ENCODE peak calls at places on chromosomes 2 and 18, in five cellular contexts. M is H1, F is HepG2, R is K562, S is GM12878. K is an unnamed sample.

GRCh38 chr18:13420969-13421686 is 202.6 kb downstream of the LDLRAD4 start:
- DNase-seq in S (no peak), F (no peak), R (no peak), M (no peak), K (no peak)

GRCh38 chr2:36733215-36733614 is 36.7 kb downstream of the VIT start:
- DNase-seq in F (no peak), S (no peak), M (no peak), R (no peak), K (no peak)

GRCh38 chr2:118677546-118677945 is 169.9 kb downstream of the EN1 start:
- DNase-seq in M (no peak), R (no peak), F (no peak), S (no peak), K (no peak)

GRCh38 chr2:121634354-121635307 is 14.6 kb downstream of the CLASP1 start:
- DNase-seq in R (peak; percentile 17), M (no peak), S (no peak), F (no peak), K (peak; percentile 24)

GRCh38 chr2:162327134-162327769 is 8.8 kb upstream of the IFIH1 start:
- DNase-seq in F (no peak), S (no peak), M (peak; percentile 62), R (peak; percentile 17), K (no peak)

GRCh38 chr2:29117636-29118303 is 2.6 kb downstream of the CLIP4 start:
- DNase-seq in M (no peak), S (no peak), R (no peak), F (peak; percentile 72), K (peak; percentile 77)

GRCh38 chr2:43348904-43349725 is 122.7 kb upstream of the ZFP36L2 start:
- DNase-seq in M (no peak), S (no peak), R (no peak), F (no peak), K (no peak)

GRCh38 chr18:47817017-47817911 is 113.2 kb downstream of the SMAD2 start:
- DNase-seq in M (no peak), F (no peak), R (no peak), S (no peak), K (no peak)

GRCh38 chr2:216855614-216856013 is 4.2 kb downstream of the TNP1 start:
- DNase-seq in M (no peak), S (no peak), R (no peak), F (no peak), K (no peak)

GRCh38 chr2:149715005-149715592 is 127.5 kb upstream of the MMADHC start:
- DNase-seq in F (peak; percentile 12), R (no peak), M (peak; percentile 52), S (no peak), K (peak; percentile 35)

GRCh38 chr2:69717902-69718301 is 24.0 kb upstream of the ANXA4 start:
- DNase-seq in M (no peak), R (no peak), S (no peak), F (no peak), K (no peak)

GRCh38 chr18:43680096-43680495 is 402.8 kb upstream of the SYT4 start:
- DNase-seq in M (no peak), R (no peak), F (no peak), S (no peak), K (no peak)
- TF ChIP-seq SP1 in M (no peak), R (no peak), F (no peak), S (no peak), K (no peak)

GRCh38 chr2:98393354-98393753 is 47.1 kb downstream of the CNGA3 start:
- DNase-seq in F (no peak), M (no peak), R (no peak), S (no peak), K (no peak)
- TF ChIP-seq CEBPB in F (no peak), M (no peak), R (no peak), S (no peak), K (no peak)

GRCh38 chr18:51235011-51235789 is 37.7 kb upstream of the MEX3C start:
- DNase-seq in R (no peak), F (no peak), S (no peak), M (no peak), K (no peak)
- TF ChIP-seq SP1 in R (no peak), F (no peak), S (no peak), M (no peak), K (no peak)

DNA sequence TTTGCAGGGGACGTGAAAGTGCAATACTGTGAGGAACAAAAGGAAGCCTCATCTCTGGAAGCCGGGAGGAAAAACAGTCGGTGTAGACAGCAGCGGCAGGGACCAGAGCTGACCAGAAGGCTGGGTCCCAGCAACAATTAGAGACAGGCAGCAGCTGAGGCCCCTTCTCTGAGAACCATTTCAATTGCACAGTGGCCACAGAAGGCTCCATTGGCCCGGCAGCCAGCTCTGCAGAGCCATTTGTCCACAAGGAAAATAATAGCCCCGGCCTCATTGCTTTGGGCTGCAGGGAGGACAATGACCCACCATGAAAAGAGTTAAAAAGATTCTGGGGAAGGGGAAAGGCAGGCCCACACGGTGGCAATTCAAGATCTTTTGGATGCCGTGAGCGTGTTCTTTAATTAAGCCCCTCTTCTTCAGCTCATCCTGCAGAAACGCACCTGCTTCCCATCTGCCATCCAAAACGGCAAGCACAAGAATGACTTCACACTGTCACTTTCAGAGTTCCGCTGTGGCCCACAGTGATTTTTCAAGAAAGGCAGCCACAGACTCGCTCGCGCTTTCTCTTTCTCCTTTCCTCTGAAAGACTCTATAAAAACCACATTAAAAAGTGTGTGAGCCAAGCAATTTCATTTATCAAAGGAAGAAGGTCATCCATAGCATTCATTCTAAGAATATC is 293.5 kb downstream of the SOX11 start:
- DNase-seq in S (no peak), M (no peak), F (no peak), R (no peak), K (no peak)
- TF ChIP-seq CEBPB in S (no peak), M (no peak), F (no peak), R (no peak), K (no peak)

GRCh38 chr2:166081131-166081632 is 46.6 kb downstream of the SCN1A start:
- DNase-seq in M (no peak), S (no peak), F (no peak), R (no peak), K (no peak)
- TF ChIP-seq SP1 in M (no peak), S (no peak), F (no peak), R (no peak), K (no peak)

GRCh38 chr2:144490017-144490416 is 29.9 kb downstream of the ZEB2 start:
- DNase-seq in F (no peak), M (no peak), S (no peak), R (no peak), K (no peak)

GRCh38 chr2:144496067-144496466 is 23.9 kb downstream of the ZEB2 start:
- DNase-seq in S (no peak), F (no peak), R (no peak), M (no peak), K (no peak)

GRCh38 chr2:144490857-144491256 is 29.1 kb downstream of the ZEB2 start:
- DNase-seq in S (no peak), R (no peak), M (no peak), F (no peak), K (no peak)

GRCh38 chr2:144495227-144495933 is 24.5 kb downstream of the ZEB2 start:
- DNase-seq in F (no peak), M (no peak), R (no peak), S (no peak), K (no peak)

GRCh38 chr2:144493027-144493809 is 26.7 kb downstream of the ZEB2 start:
- DNase-seq in F (no peak), S (no peak), M (no peak), R (no peak), K (no peak)
- TF ChIP-seq CEBPB in F (no peak), S (no peak), M (no peak), R (no peak), K (no peak)

GRCh38 chr2:77768508-77768907 is 246.3 kb upstream of the LRRTM4 start:
- DNase-seq in M (no peak), R (no peak), S (no peak), F (no peak), K (no peak)

GRCh38 chr2:77767388-77768076 is 245.4 kb upstream of the LRRTM4 start:
- DNase-seq in F (no peak), S (no peak), R (no peak), M (no peak), K (no peak)
- TF ChIP-seq SP1 in F (no peak), S (no peak), R (no peak), M (no peak), K (no peak)

DNA sequence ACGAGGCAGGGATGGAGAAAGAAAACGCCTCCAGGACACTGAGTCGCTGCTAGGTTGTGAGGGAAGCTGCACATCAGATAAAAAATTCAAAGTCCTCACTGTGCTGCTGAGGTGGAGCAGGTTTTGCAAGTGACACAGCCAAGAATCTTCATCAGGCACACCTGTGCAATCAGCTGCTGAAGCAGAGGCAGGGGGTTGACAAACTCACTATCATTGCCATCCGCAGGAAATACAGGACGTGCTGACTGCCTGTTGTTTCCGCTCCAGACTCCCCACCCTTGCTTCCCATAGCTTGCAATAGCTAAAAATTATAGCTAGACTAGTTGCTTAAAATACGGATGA is 147.7 kb upstream of the FHL2 start:
- DNase-seq in S (no peak), F (no peak), M (no peak), R (no peak), K (no peak)
- TF ChIP-seq CEBPB in S (no peak), F (no peak), M (no peak), R (no peak), K (no peak)